ENCODE peak calls at places on chromosomes 11 and 22, in eight cellular contexts. M, W, G, X, B, H, C and P are unnamed samples. For H3K4me1, the result is how much of the 10 kb centered on the place peaks cover.

GRCh38 chr11:19243143-19243542 is 2.4 kb upstream of the E2F8 start:
- DNase-seq in M (no peak), W (no peak), G (no peak), X (no peak), B (no peak), H (no peak), C (no peak), P (no peak)

GRCh38 chr22:35900483-35901168 is 128.0 kb downstream of the RBFOX2 start:
- DNase-seq in M (no peak), W (no peak), G (peak), X (no peak), B (no peak), H (peak), C (no peak), P (peak)

GRCh38 chr11:100930185-100930778 is 199.3 kb downstream of the PGR start:
- DNase-seq in M (peak), W (no peak), G (peak), X (no peak), B (no peak), H (peak), C (peak), P (no peak)

GRCh38 chr11:2836335-2837095 is 49.1 kb downstream of the CDKN1C start:
- DNase-seq in M (no peak), W (no peak), G (no peak), X (no peak), B (no peak), H (no peak), C (no peak), P (no peak)

GRCh38 chr22:21943571-21944448 is 8.8 kb downstream of the PPM1F start:
- DNase-seq in M (no peak), W (no peak), G (no peak), X (no peak), B (no peak), H (no peak), C (no peak), P (peak)

GRCh38 chr11:103070142-103070541 is 21.8 kb downstream of the DCUN1D5 start:
- DNase-seq in M (no peak), W (no peak), G (no peak), X (no peak), B (no peak), H (no peak), C (no peak), P (no peak)

GRCh38 chr11:73729594-73730206 is 31.2 kb downstream of the RAB6A start:
- DNase-seq in M (no peak), W (no peak), G (peak), X (peak), B (no peak), H (peak), C (no peak), P (peak)

GRCh38 chr11:134503596-134503995 is 91.6 kb upstream of the B3GAT1 start:
- DNase-seq in M (no peak), W (peak), G (no peak), X (no peak), B (peak), H (no peak), C (no peak), P (no peak)

GRCh38 chr11:87290304-87290922 is 252.7 kb downstream of the TMEM135 start:
- DNase-seq in M (peak), W (no peak), G (peak), X (no peak), B (no peak), H (peak), C (peak), P (peak)

GRCh38 chr11:65571940-65572339 is 398 bp upstream of the FAM89B start:
- DNase-seq in M (peak), W (no peak), G (no peak), X (no peak), B (no peak), H (peak), C (peak), P (peak)

DNA sequence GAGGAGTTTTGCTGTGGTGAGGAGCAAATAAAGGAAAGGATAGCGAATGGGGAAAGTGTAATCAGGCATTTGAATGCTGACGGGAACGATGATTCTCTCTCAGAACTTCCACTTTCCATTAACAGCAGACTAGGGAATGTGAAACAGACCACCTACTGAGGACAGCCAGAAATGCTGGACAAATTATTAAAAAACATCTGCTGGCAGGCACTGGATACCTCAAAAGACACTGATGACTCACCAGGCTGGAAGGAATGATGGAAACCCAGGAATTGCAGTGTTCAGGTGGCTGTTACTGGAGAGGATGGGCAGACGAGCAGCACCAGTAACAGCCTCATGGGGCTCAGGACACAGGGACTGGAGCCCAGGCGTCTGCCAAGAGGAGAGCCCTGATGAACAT is 33.4 kb downstream of the PLA2G6 start:
- DNase-seq in M (peak), W (no peak), G (peak), X (no peak), B (peak), H (peak), C (no peak), P (peak)
- H3K4me1 ChIP-seq in M (under half), W (under half), G (under half), X (under half), B (under half), H (under half), C (under half), P (under half)

GRCh38 chr11:125088123-125088522 is 23.3 kb downstream of the TMEM218 start:
- DNase-seq in M (no peak), W (no peak), G (no peak), X (no peak), B (no peak), H (no peak), C (no peak), P (no peak)
- H3K27ac ChIP-seq in M (no peak), W (no peak), G (peak), X (no peak), B (no peak), H (no peak), C (no peak), P (no peak)

GRCh38 chr11:832529-833113 is at the start of gene CD151:
- DNase-seq in M (no peak), W (no peak), G (no peak), X (no peak), B (no peak), H (peak), C (peak), P (peak)

GRCh38 chr11:829946-830294 is 2.2 kb downstream of the CRACR2B start:
- DNase-seq in M (no peak), W (no peak), G (no peak), X (no peak), B (no peak), H (peak), C (no peak), P (no peak)

GRCh38 chr11:830295-831131 is 2.2 kb upstream of the CD151 start:
- DNase-seq in M (peak), W (peak), G (no peak), X (no peak), B (no peak), H (peak), C (peak), P (peak)

GRCh38 chr11:831951-832528 is 712 bp upstream of the CD151 start:
- DNase-seq in M (no peak), W (no peak), G (no peak), X (no peak), B (no peak), H (no peak), C (no peak), P (no peak)

DNA sequence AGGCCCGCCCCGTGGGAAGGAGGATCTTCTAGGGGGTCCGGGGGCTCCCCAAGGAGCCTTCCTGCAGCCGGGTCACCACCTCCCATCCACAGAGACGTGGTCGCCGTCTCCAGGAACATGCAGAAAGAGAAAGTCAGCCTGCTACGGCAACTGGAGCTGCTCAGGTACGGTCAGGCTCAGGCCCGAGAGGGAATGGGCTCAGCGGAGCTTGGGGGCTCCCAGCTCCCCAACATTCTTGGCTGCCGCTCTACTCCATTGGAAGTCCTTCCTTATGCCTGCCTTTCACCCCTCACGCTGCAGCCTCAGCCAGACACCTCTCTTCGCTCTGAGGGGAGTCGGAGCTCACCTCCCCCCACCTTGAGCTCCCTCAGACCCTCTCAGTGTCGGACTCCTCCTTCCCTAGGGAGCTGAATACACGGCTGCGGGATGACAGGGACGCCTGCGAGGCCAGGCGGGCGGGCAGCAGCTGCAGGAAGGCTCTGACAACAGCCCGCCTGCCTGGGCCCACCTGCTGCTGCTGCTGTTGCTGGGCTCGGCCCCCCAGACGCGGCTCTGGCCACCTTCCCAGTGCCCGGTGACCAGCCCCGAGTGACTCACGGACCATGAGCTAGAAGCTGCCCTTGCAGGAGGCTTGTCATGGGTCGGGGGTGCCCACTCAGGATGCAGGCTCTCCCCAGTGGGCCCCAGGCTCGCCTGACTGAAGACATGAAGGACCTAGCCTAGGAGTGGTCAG is 1.5 kb upstream of the CD151 start:
- DNase-seq in M (peak), W (no peak), G (no peak), X (no peak), B (no peak), H (no peak), C (peak), P (peak)
- H3K4me1 ChIP-seq in M (under half), W (half or more), G (under half), X (half or more), B (half or more), H (under half), C (half or more), P (half or more)

DNA sequence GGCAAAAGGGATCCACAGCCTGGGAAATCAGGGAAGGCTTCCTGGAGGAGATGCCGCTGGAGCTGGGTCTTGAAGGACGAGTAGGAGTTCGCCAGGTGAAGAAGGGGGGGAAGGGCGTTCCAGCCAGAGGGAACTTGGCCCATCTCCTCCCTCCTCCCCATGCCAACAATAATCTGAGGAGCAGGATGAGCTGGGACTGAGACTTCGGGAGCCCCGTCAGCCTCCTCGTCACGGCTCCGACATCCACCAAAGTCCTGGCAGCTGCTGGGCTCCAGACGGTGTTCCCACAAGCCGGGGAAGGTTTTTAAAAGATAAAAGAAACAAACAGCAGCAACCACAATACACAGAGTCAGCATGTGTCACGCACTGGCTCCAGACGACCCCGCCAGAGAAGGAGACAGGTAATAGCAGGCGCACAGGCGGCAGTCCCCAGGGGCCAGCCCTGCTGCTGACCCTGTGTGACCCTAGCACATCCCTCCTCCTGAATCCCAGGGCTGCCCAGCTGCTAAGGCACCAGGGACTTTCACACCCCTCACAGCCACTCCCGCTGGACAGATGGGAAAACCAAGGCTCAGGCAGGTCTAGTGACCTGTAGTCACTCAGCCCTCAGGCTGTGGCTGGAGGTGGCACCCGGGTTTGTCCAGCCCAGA is 37.3 kb downstream of the NUP50 start:
- DNase-seq in M (peak), W (no peak), G (no peak), X (no peak), B (peak), H (peak), C (no peak), P (peak)
- H3K27ac ChIP-seq in M (peak), W (no peak), G (no peak), X (no peak), B (peak), H (no peak), C (no peak), P (peak)

DNA sequence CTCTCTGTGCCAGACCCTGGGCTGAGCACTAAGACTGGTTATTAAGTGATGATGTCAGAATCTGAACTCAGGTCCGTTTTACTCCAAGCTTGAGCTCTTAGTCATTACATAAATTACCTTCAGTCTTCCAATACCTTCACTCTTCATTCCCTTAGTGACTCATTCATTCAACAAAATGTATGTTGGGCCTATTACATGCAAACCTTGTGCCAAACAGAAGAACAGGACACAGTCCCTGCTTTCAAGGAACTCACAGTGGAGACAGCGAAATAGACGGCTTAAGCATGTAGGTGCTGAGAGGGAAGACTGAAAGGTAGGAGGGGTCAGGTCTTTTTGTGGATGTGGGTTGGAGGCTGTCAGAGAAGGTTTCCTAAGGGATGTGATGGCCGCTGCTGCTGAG is 3.3 kb downstream of the KCTD14 start:
- DNase-seq in M (no peak), W (no peak), G (no peak), X (no peak), B (no peak), H (peak), C (no peak), P (no peak)
- H3K4me1 ChIP-seq in M (under half), W (under half), G (under half), X (under half), B (under half), H (under half), C (under half), P (under half)

DNA sequence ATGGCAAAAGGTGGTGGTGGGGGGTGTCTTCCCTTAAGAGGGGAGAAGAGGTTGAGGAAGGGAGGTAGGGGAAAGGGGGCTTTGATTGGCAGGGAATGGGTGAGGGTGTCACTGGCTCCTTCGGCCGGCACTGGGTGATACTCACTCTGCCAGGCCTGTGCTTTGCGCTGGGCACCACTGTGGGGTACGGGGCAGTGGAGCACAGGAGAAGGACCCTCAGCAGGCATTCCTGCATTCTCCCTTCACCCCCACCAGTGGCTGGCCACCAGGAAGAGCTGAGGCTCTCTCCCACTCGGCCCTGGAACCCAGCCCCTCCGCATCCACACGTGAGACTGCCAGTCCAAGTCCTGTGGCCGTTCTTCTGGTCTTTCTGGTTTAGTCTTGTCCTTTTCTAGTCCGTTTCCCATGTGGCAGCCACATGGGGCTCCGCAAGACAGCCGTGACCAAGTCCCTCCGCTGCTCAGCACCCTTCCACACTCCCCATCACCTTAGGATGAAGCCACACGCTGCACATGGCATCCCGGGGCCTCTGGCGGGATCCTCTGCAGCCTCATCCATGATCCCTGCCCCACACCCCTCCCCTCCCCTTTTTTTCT is 8.0 kb downstream of the CAPN5 start:
- DNase-seq in M (no peak), W (no peak), G (no peak), X (no peak), B (peak), H (no peak), C (no peak), P (peak)
- H3K27ac ChIP-seq in M (peak), W (peak), G (peak), X (no peak), B (peak), H (no peak), C (no peak), P (peak)